ENCODE peak calls at places on chromosomes 5 and 9, in nine cellular contexts. Q, Y, T, M, C, F, P, U and L are unnamed samples.
A peak's percentile ranks its signal among the peaks of the same experiment; 100 is the strongest.

GRCh38 chr9:91047993-91048607 is 246.5 kb downstream of the SYK start:
- DNase-seq in M (peak; percentile 90), P (peak; percentile 76), T (no peak), C (no peak), Q (no peak), F (no peak), U (no peak), Y (no peak), L (no peak)

GRCh38 chr5:54390015-54390414 is 65.5 kb upstream of the HSPB3 start:
- DNase-seq in F (no peak), C (no peak), P (peak; percentile 56), Y (peak; percentile 41), Q (no peak), U (no peak), T (peak; percentile 29), M (peak; percentile 76), L (no peak)

GRCh38 chr9:87337335-87338074 is 160.2 kb upstream of the DAPK1 start:
- DNase-seq in Y (no peak), C (no peak), M (peak; percentile 28), T (no peak), F (no peak), P (no peak), Q (no peak), U (peak; percentile 2), L (no peak)

GRCh38 chr5:180069589-180070247 is 1.8 kb downstream of the RNF130 start:
- DNase-seq in C (peak; percentile 49), U (peak; percentile 90), T (no peak), F (no peak), Y (no peak), Q (no peak), P (no peak), M (no peak), L (no peak)

GRCh38 chr5:157564149-157564711 is 11.3 kb downstream of the ADAM19 start:
- DNase-seq in F (no peak), M (no peak), P (no peak), Y (no peak), Q (no peak), C (peak; percentile 57), U (peak; percentile 35), T (peak; percentile 60), L (no peak)

GRCh38 chr9:113289091-113289490 is 13.6 kb downstream of the PRPF4 start:
- DNase-seq in T (no peak), Q (no peak), F (no peak), Y (no peak), P (no peak), U (no peak), C (no peak), M (no peak), L (no peak)

GRCh38 chr5:13955896-13956295 is 11.4 kb upstream of the DNAH5 start:
- DNase-seq in P (peak; percentile 11), Q (no peak), C (no peak), F (no peak), Y (no peak), M (peak; percentile 48), U (no peak), T (no peak), L (no peak)

GRCh38 chr5:38590846-38591245 is 34.4 kb upstream of the LIFR start:
- DNase-seq in T (no peak), Q (no peak), P (no peak), C (no peak), F (no peak), M (no peak), Y (no peak), U (no peak), L (no peak)

GRCh38 chr5:116887104-116887503 is 312.5 kb upstream of the SEMA6A start:
- DNase-seq in U (no peak), T (no peak), Q (no peak), C (no peak), M (no peak), Y (no peak), F (no peak), P (no peak), L (no peak)